ENCODE peak calls at places on chromosomes 6 and 20, in six cellular contexts. H is MM.1S; X is neuronal stem cell; Z is epithelial cell of proximal tubule; C is bronchial epithelial cell; S is effector memory CD4-positive, alpha-beta T cell. V is an unnamed sample.

GRCh38 chr6:149929422-149929821 is 6.5 kb upstream of the RAET1G start:
- DNase-seq in H (no peak), X (no peak), Z (no peak), C (no peak), S (no peak), V (no peak)

GRCh38 chr6:45843848-45844521 is 171.7 kb downstream of the CLIC5 start:
- DNase-seq in H (no peak), X (no peak), Z (no peak), C (no peak), S (no peak), V (no peak)

GRCh38 chr6:117391874-117392583 is 33.7 kb downstream of the ROS1 start:
- DNase-seq in H (no peak), X (no peak), Z (no peak), C (no peak), S (no peak), V (no peak)

GRCh38 chr6:170244721-170245201 is 46.1 kb downstream of the DLL1 start:
- DNase-seq in H (no peak), X (no peak), Z (no peak), C (no peak), S (no peak), V (no peak)

GRCh38 chr20:17611540-17612286 is 41.8 kb downstream of the DSTN start:
- DNase-seq in H (peak), X (no peak), Z (no peak), C (peak), S (no peak), V (no peak)

GRCh38 chr6:117533775-117534174 is 51.3 kb downstream of the DCBLD1 start:
- DNase-seq in H (no peak), X (no peak), Z (no peak), C (no peak), S (no peak), V (no peak)

GRCh38 chr20:57959018-57959417 is 249.2 kb upstream of the PMEPA1 start:
- DNase-seq in H (no peak), X (no peak), Z (no peak), C (no peak), S (no peak), V (no peak)

GRCh38 chr20:63957690-63958441 is 1.6 kb upstream of the UCKL1 start:
- DNase-seq in H (peak), X (no peak), Z (no peak), C (peak), S (no peak), V (no peak)

GRCh38 chr20:15867899-15868298 is 705.3 kb downstream of the KIF16B start:
- DNase-seq in H (no peak), X (no peak), Z (no peak), C (peak), S (no peak), V (no peak)

GRCh38 chr6:155185544-155185943 is 78.3 kb upstream of the CLDN20 start:
- DNase-seq in H (no peak), X (peak), Z (peak), C (peak), S (no peak), V (no peak)

GRCh38 chr20:33561981-33562601 is 72.2 kb downstream of the CBFA2T2 start:
- DNase-seq in H (no peak), X (no peak), Z (peak), C (peak), S (no peak), V (no peak)

GRCh38 chr6:89375427-89375868 is 22.9 kb upstream of the UBE2J1 start:
- DNase-seq in H (peak), X (no peak), Z (peak), C (peak), S (peak), V (peak)

GRCh38 chr6:125363360-125364121 is 61.8 kb upstream of the HDDC2 start:
- DNase-seq in H (no peak), X (peak), Z (no peak), C (peak), S (no peak), V (no peak)

GRCh38 chr20:53846640-53847039 is 223.8 kb downstream of the BCAS1 start:
- DNase-seq in H (no peak), X (no peak), Z (no peak), C (no peak), S (no peak), V (no peak)

GRCh38 chr6:32685603-32686002 is 19.1 kb upstream of the HLA-DQB1 start:
- DNase-seq in H (peak), X (no peak), Z (no peak), C (peak), S (peak), V (peak)

GRCh38 chr6:31173406-31173805 is 2.9 kb upstream of the POU5F1 start:
- DNase-seq in H (no peak), X (no peak), Z (no peak), C (no peak), S (no peak), V (no peak)

GRCh38 chr6:19535351-19535750 is 301.8 kb upstream of the ID4 start:
- DNase-seq in H (no peak), X (no peak), Z (no peak), C (no peak), S (no peak), V (no peak)

GRCh38 chr20:59643616-59644061 is 39.3 kb downstream of the PHACTR3 start:
- DNase-seq in H (no peak), X (no peak), Z (no peak), C (no peak), S (no peak), V (no peak)

GRCh38 chr6:156786652-156787051 is 9.5 kb downstream of the ARID1B start:
- DNase-seq in H (no peak), X (no peak), Z (no peak), C (no peak), S (no peak), V (no peak)

GRCh38 chr20:54207743-54208491 is at the start of gene PFDN4:
- DNase-seq in H (peak), X (peak), Z (no peak), C (peak), S (peak), V (peak)

GRCh38 chr6:45892696-45893095 is 123.0 kb downstream of the CLIC5 start:
- DNase-seq in H (no peak), X (no peak), Z (no peak), C (no peak), S (no peak), V (no peak)

GRCh38 chr6:69164564-69165252 is 529.6 kb downstream of the ADGRB3 start:
- DNase-seq in H (no peak), X (peak), Z (no peak), C (no peak), S (no peak), V (no peak)

GRCh38 chr20:43662943-43663655 is 3.8 kb upstream of the MYBL2 start:
- DNase-seq in H (no peak), X (no peak), Z (no peak), C (peak), S (no peak), V (no peak)

GRCh38 chr6:106973841-106974336 is 640 bp downstream of the CD24 start:
- DNase-seq in H (no peak), X (peak), Z (no peak), C (no peak), S (no peak), V (peak)

GRCh38 chr20:23268792-23269354 is 81.7 kb upstream of the NXT1 start:
- DNase-seq in H (no peak), X (no peak), Z (no peak), C (no peak), S (no peak), V (no peak)

GRCh38 chr6:44338228-44339122 is 4.0 kb upstream of the SPATS1 start:
- DNase-seq in H (peak), X (peak), Z (no peak), C (peak), S (peak), V (peak)

GRCh38 chr20:23550227-23550626 is 18.1 kb downstream of the CST9L start:
- DNase-seq in H (no peak), X (no peak), Z (no peak), C (peak), S (no peak), V (no peak)

GRCh38 chr6:56555438-56555872 is 87.2 kb downstream of the DST start:
- DNase-seq in H (no peak), X (no peak), Z (no peak), C (no peak), S (no peak), V (no peak)

GRCh38 chr6:15148356-15149058 is 97.4 kb upstream of the JARID2 start:
- DNase-seq in H (no peak), X (no peak), Z (no peak), C (peak), S (no peak), V (peak)

GRCh38 chr20:59742351-59743095 is 138.2 kb downstream of the PHACTR3 start:
- DNase-seq in H (no peak), X (no peak), Z (no peak), C (no peak), S (no peak), V (no peak)

GRCh38 chr6:166405416-166405815 is 22.7 kb upstream of the MPC1 start:
- DNase-seq in H (no peak), X (no peak), Z (no peak), C (no peak), S (no peak), V (no peak)

GRCh38 chr20:37353285-37353849 is 7.4 kb downstream of the SRC start:
- DNase-seq in H (no peak), X (no peak), Z (no peak), C (no peak), S (no peak), V (no peak)

GRCh38 chr6:105107207-105107606 is 72.6 kb downstream of the POPDC3 start:
- DNase-seq in H (no peak), X (no peak), Z (no peak), C (no peak), S (no peak), V (no peak)

GRCh38 chr6:49839957-49840356 is 26.4 kb downstream of the CRISP1 start:
- DNase-seq in H (no peak), X (no peak), Z (no peak), C (no peak), S (no peak), V (no peak)

GRCh38 chr6:14887181-14887580 is 358.7 kb upstream of the JARID2 start:
- DNase-seq in H (no peak), X (no peak), Z (no peak), C (no peak), S (no peak), V (no peak)

GRCh38 chr20:63222541-63222940 is 6.6 kb upstream of the YTHDF1 start:
- DNase-seq in H (no peak), X (no peak), Z (no peak), C (no peak), S (no peak), V (no peak)

GRCh38 chr6:35041086-35041855 is 99.9 kb downstream of the TCP11 start:
- DNase-seq in H (no peak), X (no peak), Z (no peak), C (no peak), S (no peak), V (no peak)

GRCh38 chr6:108167449-108167903 is 1.7 kb downstream of the NR2E1 start:
- DNase-seq in H (no peak), X (peak), Z (no peak), C (no peak), S (no peak), V (no peak)

GRCh38 chr6:108168980-108169800 is 3.4 kb downstream of the NR2E1 start:
- DNase-seq in H (no peak), X (peak), Z (no peak), C (no peak), S (no peak), V (no peak)

GRCh38 chr6:108168026-108168463 is 2.2 kb downstream of the NR2E1 start:
- DNase-seq in H (no peak), X (no peak), Z (no peak), C (no peak), S (no peak), V (no peak)

GRCh38 chr6:108169801-108170606 is 4.2 kb downstream of the NR2E1 start:
- DNase-seq in H (no peak), X (no peak), Z (no peak), C (no peak), S (no peak), V (no peak)

GRCh38 chr6:108168501-108168979 is 2.7 kb downstream of the NR2E1 start:
- DNase-seq in H (peak), X (peak), Z (no peak), C (no peak), S (no peak), V (peak)
- H3K4me3 ChIP-seq in H (peak), X (peak), Z (peak), C (no peak), S (peak), V (no peak)

DNA sequence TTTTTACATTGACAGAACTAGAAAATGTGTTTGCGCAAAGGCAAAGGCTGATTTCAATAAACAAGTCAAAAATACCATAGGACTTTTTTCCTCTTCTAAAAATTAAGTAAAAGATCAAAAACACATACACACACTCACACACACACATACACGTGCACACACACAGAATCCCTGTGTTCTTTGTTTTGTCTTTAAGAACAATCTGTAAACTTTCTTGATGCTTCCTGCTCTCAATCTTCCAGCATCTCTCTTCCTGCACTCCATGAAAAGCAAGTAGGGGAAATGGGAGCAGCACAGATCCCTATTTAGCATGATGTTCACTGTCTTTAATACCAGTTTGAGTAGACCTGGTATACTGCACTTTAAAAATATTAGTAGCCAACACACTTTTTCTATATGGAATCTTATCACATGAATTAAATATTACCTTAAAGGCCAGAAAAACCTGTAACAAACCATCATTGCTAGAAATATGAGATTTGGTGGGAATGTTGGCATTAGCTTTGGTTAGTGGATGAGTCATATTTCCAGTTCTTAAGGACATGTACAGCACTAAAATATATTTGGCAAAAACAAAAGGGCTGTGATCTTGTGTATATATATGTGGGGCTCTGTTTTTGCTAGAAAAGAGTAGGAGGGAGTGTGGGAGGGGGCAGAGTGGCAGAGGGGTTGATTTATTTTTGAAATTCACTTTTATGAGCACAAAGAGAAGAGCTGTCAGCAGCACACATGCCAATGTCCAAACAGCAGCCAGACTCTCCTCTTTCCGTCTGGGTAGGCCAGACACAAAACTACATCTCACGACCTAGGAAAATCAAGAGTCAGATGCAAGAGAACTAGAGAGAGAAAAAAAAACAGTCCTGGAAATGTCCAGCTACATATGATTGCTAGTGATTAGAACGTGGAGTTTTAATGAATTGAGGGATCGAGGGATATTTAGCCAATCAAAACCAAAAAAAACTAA is 4.6 kb downstream of the PTPRK start:
- DNase-seq in H (no peak), X (no peak), Z (no peak), C (peak), S (no peak), V (no peak)
- H3K4me3 ChIP-seq in H (no peak), X (no peak), Z (no peak), C (no peak), S (no peak), V (no peak)

GRCh38 chr6:164692772-164693171 is 616.6 kb downstream of the C6orf118 start:
- DNase-seq in H (no peak), X (no peak), Z (no peak), C (no peak), S (no peak), V (no peak)

GRCh38 chr6:164690241-164690640 is 619.2 kb downstream of the C6orf118 start:
- DNase-seq in H (no peak), X (no peak), Z (no peak), C (no peak), S (no peak), V (no peak)

GRCh38 chr6:164690702-164691500 is 618.5 kb downstream of the C6orf118 start:
- DNase-seq in H (no peak), X (no peak), Z (no peak), C (no peak), S (no peak), V (no peak)

GRCh38 chr6:164695896-164696295 is 613.5 kb downstream of the C6orf118 start:
- DNase-seq in H (no peak), X (no peak), Z (no peak), C (no peak), S (no peak), V (no peak)

DNA sequence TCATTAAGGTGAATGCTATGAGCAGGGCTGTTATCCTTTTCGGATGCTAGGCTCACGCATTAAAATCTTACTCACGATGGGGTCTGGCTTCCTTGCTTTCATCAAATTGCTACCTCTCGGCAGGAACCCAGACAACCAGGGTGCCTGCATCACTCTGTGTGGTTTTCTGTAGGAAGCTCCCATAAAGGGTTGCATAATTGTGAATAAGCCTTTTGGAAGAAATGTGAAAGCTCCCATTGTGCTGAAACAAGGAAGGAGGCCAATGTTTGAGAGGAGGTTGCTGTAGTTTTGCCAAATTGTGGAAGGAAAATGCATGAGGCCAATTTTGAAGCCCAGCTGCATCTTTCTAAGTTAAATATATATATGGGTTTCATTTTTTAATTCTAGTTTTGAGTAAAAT is 615.5 kb downstream of the C6orf118 start:
- DNase-seq in H (no peak), X (no peak), Z (no peak), C (no peak), S (no peak), V (no peak)
- H3K4me3 ChIP-seq in H (no peak), X (no peak), Z (no peak), C (no peak), S (no peak), V (no peak)

GRCh38 chr6:134719850-134720249 is 230.1 kb downstream of the ALDH8A1 start:
- DNase-seq in H (no peak), X (no peak), Z (no peak), C (no peak), S (no peak), V (no peak)

GRCh38 chr6:134722996-134723871 is 226.7 kb downstream of the ALDH8A1 start:
- DNase-seq in H (no peak), X (no peak), Z (peak), C (no peak), S (no peak), V (no peak)

GRCh38 chr6:134721095-134721400 is 228.9 kb downstream of the ALDH8A1 start:
- DNase-seq in H (no peak), X (no peak), Z (no peak), C (no peak), S (no peak), V (no peak)

GRCh38 chr6:134722429-134722828 is 227.5 kb downstream of the ALDH8A1 start:
- DNase-seq in H (no peak), X (no peak), Z (no peak), C (no peak), S (no peak), V (no peak)

DNA sequence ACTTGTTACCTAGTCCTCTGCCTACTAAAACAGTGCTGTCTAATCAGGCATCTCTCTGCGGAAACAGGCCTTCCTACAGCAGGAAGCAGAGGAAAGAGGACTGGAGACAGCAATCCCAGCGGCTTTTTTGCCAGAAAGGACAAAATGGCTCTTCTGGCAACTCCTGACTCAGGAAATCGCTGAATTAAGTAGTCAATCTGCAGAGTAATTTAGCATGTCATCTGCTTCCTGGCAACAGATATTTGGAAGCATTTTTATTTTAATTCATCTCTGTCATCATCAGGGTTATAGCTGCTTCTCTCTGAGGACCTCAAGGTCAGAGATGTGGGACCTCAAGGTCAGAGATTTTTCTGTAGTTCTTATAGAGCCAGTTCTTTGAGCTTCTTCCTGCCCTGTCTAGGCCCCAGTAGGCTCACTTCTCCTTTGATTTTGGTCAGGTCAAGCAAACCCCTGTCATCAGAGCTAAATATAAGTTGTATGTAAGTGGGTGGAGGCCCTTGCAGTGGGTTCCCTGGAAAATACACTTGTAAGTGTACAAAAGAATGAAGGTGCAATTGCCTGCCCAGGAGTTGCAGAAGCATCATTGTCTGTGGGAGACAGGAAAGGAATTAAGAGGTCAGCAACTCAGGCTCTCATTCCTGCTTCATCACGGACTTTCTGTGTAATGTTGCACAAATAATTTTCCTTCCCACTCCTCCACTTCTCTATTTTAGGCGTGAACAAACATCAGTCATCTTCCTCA is 229.4 kb downstream of the ALDH8A1 start:
- DNase-seq in H (no peak), X (no peak), Z (no peak), C (no peak), S (no peak), V (no peak)
- H3K4me3 ChIP-seq in H (no peak), X (no peak), Z (no peak), C (no peak), S (no peak), V (no peak)

DNA sequence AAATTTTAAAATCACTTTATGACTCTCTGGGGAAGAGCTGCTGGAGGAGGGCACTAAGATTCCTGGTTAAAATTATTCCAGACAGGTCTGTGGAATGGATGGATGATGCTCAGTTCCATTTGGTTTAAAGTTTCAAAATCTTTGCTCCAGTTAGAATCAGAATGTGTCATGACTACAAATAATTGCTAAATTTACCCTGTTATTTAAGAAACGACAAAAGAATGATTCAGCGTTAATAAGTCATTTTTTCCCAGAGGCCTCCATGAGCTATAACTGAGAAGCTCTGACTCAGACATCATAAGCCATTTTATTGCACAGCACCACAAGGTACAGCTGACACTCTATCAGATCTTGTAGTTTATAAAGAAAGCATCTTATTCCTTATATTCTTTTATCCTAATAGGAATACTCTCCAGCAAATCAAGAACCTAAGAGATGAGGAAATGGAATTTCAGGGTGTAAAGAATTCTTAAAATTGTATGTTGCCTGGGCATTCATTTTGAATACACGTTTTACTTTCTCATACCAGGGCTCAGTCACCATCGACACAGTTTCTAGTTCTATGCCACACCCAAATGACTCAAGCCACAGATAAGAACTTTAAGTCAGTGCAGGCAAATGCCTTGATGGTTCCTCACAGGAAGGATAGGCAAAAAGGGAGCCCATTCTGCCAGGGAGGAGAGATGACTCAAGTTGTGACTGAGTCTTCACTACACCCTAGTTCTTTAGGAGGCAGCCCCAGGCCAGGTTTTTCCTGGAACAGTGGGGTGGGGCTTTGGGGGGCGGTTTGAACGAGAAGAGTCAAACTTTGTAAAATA is 636.0 kb downstream of the MMUT start:
- DNase-seq in H (no peak), X (no peak), Z (peak), C (peak), S (no peak), V (no peak)
- H3K4me3 ChIP-seq in H (no peak), X (no peak), Z (peak), C (no peak), S (no peak), V (no peak)